ENCODE peak calls at places on chromosome 3, in seven cellular contexts. I, X, Y, O, K, D and T are unnamed samples.

GRCh38 chr3:156150434-156151066 is 30.2 kb downstream of the KCNAB1 start:
- DNase-seq in O (peak), I (no peak), K (peak), Y (peak), D (no peak), X (peak), T (peak)

GRCh38 chr3:146390967-146391366 is 78.4 kb downstream of the PLSCR2 start:
- DNase-seq in K (no peak), D (no peak), X (peak), O (no peak), Y (peak), I (no peak), T (no peak)

GRCh38 chr3:45612918-45613602 is 18.5 kb downstream of the LIMD1 start:
- DNase-seq in O (peak), D (no peak), X (no peak), Y (no peak), K (no peak), I (no peak), T (no peak)

GRCh38 chr3:129282727-129283327 is 4.2 kb downstream of the HMCES start:
- DNase-seq in X (peak), I (no peak), O (peak), K (peak), Y (peak), D (no peak), T (peak)

GRCh38 chr3:112775011-112775742 is 71.5 kb downstream of the CD200R1L start:
- DNase-seq in D (no peak), Y (no peak), K (no peak), O (peak), X (peak), I (no peak), T (no peak)

GRCh38 chr3:100047455-100048141 is 66.7 kb downstream of the FILIP1L start:
- DNase-seq in K (no peak), X (peak), I (no peak), D (no peak), O (peak), Y (peak), T (no peak)

GRCh38 chr3:13655074-13655913 is 106.4 kb downstream of the FBLN2 start:
- DNase-seq in K (no peak), I (no peak), X (peak), O (peak), Y (no peak), D (no peak), T (peak)

GRCh38 chr3:45950686-45951600 is 7.7 kb downstream of the CXCR6 start:
- DNase-seq in O (no peak), I (no peak), X (no peak), Y (no peak), D (peak), K (peak), T (peak)